ENCODE peak calls at places on chromosomes 11 and 22, in seven cellular contexts. Q is RWPE1; A is lower leg skin; X is RCC 7860; R is anterior cingulate cortex; C is spleen; I is activated CD4-positive, CD25-positive, alpha-beta regulatory T cell. P is an unnamed sample.

GRCh38 chr22:19955241-19956128 is 13.9 kb upstream of the TXNRD2 start:
- DNase-seq in C (no peak), A (no peak), I (no peak), X (no peak), R (no peak), Q (no peak), P (no peak)

GRCh38 chr11:94129505-94130335 is 1.1 kb downstream of the PANX1 start:
- DNase-seq in X (no peak), Q (peak), I (no peak), A (peak), R (no peak), C (no peak), P (no peak)

GRCh38 chr11:18934195-18934808 is 4.9 kb downstream of the MRGPRX1 start:
- DNase-seq in A (no peak), R (no peak), C (no peak), X (no peak), Q (no peak), I (no peak), P (no peak)

GRCh38 chr11:69634590-69634989 is 6.4 kb upstream of the CCND1 start:
- DNase-seq in X (no peak), C (no peak), Q (no peak), R (no peak), I (no peak), A (no peak), P (no peak)

GRCh38 chr11:116852261-116853125 is 15.1 kb upstream of the APOA1 start:
- DNase-seq in Q (no peak), A (no peak), C (peak), R (no peak), I (no peak), X (no peak), P (peak)

GRCh38 chr11:14306481-14306880 is 52.5 kb downstream of the RRAS2 start:
- DNase-seq in X (no peak), I (no peak), Q (no peak), C (no peak), A (no peak), R (no peak), P (no peak)

GRCh38 chr11:2902784-2903671 is 17.5 kb upstream of the CDKN1C start:
- DNase-seq in A (no peak), X (no peak), Q (no peak), R (no peak), I (no peak), C (peak), P (no peak)

GRCh38 chr22:38735126-38735464 is 20.7 kb downstream of the SUN2 start:
- DNase-seq in I (no peak), C (peak), Q (no peak), R (no peak), X (no peak), A (no peak), P (no peak)

P was measured in activated effector memory CD4-positive, alpha-beta T cell treated with anti-CD3 and anti-CD28 coated beads, Interleukin-2, amount 50 U/mL, for 16 hours.